ENCODE peak calls at places on chromosomes 12 and 14, in seven cellular contexts. C is suprapubic skin; J is stimulated activated naive CD4-positive, alpha-beta T cell; A is RWPE1; N is NT2/D1; S is stimulated activated CD4-positive, alpha-beta T cell treated with anti-CD3 and anti-CD28 coated beads, Interleukin-2, amount 100 ng/mL, for 24 hours; F is type B pancreatic cell. V is an unnamed sample.
A peak's percentile ranks its signal among the peaks of the same experiment; 100 is the strongest.

GRCh38 chr12:8648598-8649205 is 13.9 kb downstream of the MFAP5 start:
- DNase-seq in C (no peak), J (no peak), A (no peak), N (no peak), S (peak; percentile 68), F (no peak), V (no peak)

GRCh38 chr14:68361231-68361630 is 431.6 kb downstream of the ZFP36L1 start:
- DNase-seq in C (no peak), J (no peak), A (no peak), N (no peak), S (no peak), F (no peak), V (no peak)

GRCh38 chr12:31715283-31715825 is 13.5 kb downstream of the AMN1 start:
- DNase-seq in C (no peak), J (no peak), A (no peak), N (no peak), S (no peak), F (no peak), V (no peak)

GRCh38 chr14:104550849-104551728 is 28.5 kb upstream of the C14orf180 start:
- DNase-seq in C (peak; percentile 52), J (no peak), A (no peak), N (no peak), S (no peak), F (peak; percentile 60), V (no peak)

GRCh38 chr12:30880061-30880460 is 46.5 kb upstream of the TSPAN11 start:
- DNase-seq in C (no peak), J (no peak), A (no peak), N (no peak), S (no peak), F (no peak), V (no peak)

GRCh38 chr14:103711516-103712431 is 3.5 kb downstream of the XRCC3 start:
- DNase-seq in C (no peak), J (no peak), A (peak; percentile 67), N (no peak), S (no peak), F (no peak), V (peak; percentile 89)

GRCh38 chr12:50220357-50221061 is 53.3 kb upstream of the CERS5 start:
- DNase-seq in C (no peak), J (peak; percentile 43), A (peak; percentile 81), N (no peak), S (peak; percentile 43), F (no peak), V (no peak)

GRCh38 chr12:69904761-69905160 is 79.7 kb downstream of the MYRFL start:
- DNase-seq in C (no peak), J (no peak), A (no peak), N (no peak), S (no peak), F (no peak), V (no peak)

GRCh38 chr12:65953621-65954020 is 129.3 kb downstream of the HMGA2 start:
- DNase-seq in C (no peak), J (no peak), A (no peak), N (no peak), S (no peak), F (no peak), V (no peak)

GRCh38 chr14:21654215-21654614 is 580 bp downstream of the OR4E2 start:
- DNase-seq in C (no peak), J (no peak), A (no peak), N (no peak), S (no peak), F (no peak), V (no peak)

GRCh38 chr12:106644335-106645073 is 61.7 kb downstream of the RFX4 start:
- DNase-seq in C (no peak), J (no peak), A (no peak), N (no peak), S (no peak), F (no peak), V (no peak)

GRCh38 chr12:109695961-109696461 is 17.6 kb upstream of the FAM222A start:
- DNase-seq in C (no peak), J (no peak), A (no peak), N (no peak), S (no peak), F (no peak), V (no peak)

GRCh38 chr14:60662987-60663386 is 13.7 kb upstream of the SIX1 start:
- DNase-seq in C (no peak), J (no peak), A (no peak), N (no peak), S (no peak), F (no peak), V (no peak)

GRCh38 chr14:77051101-77051500 is 22.6 kb upstream of the IRF2BPL start:
- DNase-seq in C (no peak), J (no peak), A (no peak), N (no peak), S (no peak), F (no peak), V (peak; percentile 91)

GRCh38 chr14:91202234-91202974 is 42.1 kb downstream of the GPR68 start:
- DNase-seq in C (peak; percentile 73), J (no peak), A (no peak), N (no peak), S (no peak), F (no peak), V (peak; percentile 8)